ENCODE peak calls at places on chromosomes 13 and 19, in four cellular contexts. V is left ventricle myocardium inferior, P is HepG2, J is HCT116. N is an unnamed sample.
A peak's percentile ranks its signal among the peaks of the same experiment; 100 is the strongest.

GRCh38 chr13:45269204-45269603 is 68.4 kb upstream of the KCTD4 start:
- DNase-seq in P (no peak), V (no peak), J (no peak), N (no peak)

GRCh38 chr13:83065136-83065535 is 817.1 kb downstream of the SLITRK1 start:
- DNase-seq in J (no peak), V (no peak), P (no peak), N (peak; percentile 32)

GRCh38 chr19:7917292-7918061 is 2.7 kb upstream of the SNAPC2 start:
- DNase-seq in J (no peak), V (no peak), P (no peak), N (no peak)

GRCh38 chr13:71605744-71606143 is 261.3 kb downstream of the DACH1 start:
- DNase-seq in V (no peak), P (no peak), J (no peak), N (no peak)

GRCh38 chr13:107807306-107808073 is 407.8 kb downstream of the LIG4 start:
- DNase-seq in P (no peak), J (no peak), V (no peak), N (no peak)

GRCh38 chr19:49921871-49922755 is 6.9 kb upstream of the ATF5 start:
- DNase-seq in J (no peak), P (no peak), V (no peak), N (peak; percentile 60)

GRCh38 chr19:57334191-57334590 is 13.9 kb downstream of the ZNF543 start:
- DNase-seq in J (no peak), V (no peak), P (peak; percentile 29), N (no peak)

GRCh38 chr19:14477417-14478112 is 2.4 kb upstream of the PTGER1 start:
- DNase-seq in J (no peak), V (no peak), P (no peak), N (peak; percentile 68)

GRCh38 chr19:47190167-47190727 is 40.8 kb downstream of the BBC3 start:
- DNase-seq in V (peak; percentile 21), J (peak; percentile 93), P (peak; percentile 96), N (peak; percentile 83)

GRCh38 chr13:80313668-80314278 is 27.2 kb downstream of the SPRY2 start:
- DNase-seq in J (no peak), V (no peak), P (no peak), N (no peak)

GRCh38 chr19:30692517-30692870 is 320.3 kb downstream of the ZNF536 start:
- DNase-seq in P (no peak), V (no peak), J (no peak), N (no peak)

DNA sequence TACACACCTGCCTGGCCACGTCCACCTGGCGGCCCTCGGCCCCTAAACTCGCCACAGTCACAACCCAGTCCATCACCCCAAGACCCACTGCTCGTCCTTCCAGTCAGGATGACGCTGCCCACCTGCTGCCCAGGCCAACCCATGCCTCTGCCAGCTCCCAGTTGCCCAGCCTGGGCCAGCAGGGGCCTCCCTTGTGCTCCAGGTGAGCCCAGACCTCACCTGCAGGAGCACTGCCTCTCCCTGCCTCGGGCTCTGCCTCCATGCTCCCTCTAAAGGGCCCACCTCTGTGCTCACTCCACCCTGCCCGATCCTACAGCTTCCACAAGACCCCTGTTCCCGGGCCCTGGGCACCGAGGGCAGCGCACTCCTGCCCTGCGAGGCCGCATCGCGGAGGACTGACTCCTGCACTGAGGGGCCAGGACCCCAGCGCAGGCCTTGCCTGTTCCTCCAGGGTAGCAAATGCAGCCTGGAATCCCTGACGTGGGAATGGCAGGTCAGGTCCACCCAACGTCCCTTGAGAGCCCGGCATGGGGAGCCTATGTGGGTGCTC is 8.0 kb upstream of the CACTIN start:
- DNase-seq in P (no peak), J (no peak), V (no peak), N (no peak)
- H3K36me3 ChIP-seq in P (no peaks in the 10 kb centered on the region), J (no peaks in the 10 kb centered on the region), V (peaks cover 57% of the 10 kb centered on the region), N (peaks cover 72% of the 10 kb centered on the region)

GRCh38 chr13:41015920-41016319 is 3.2 kb downstream of the ELF1 start:
- DNase-seq in V (no peak), J (no peak), P (no peak), N (no peak)
- H3K4me1 ChIP-seq in V (peaks cover 72% of the 10 kb centered on the region), J (peaks cover 32% of the 10 kb centered on the region), P (peaks cover 82% of the 10 kb centered on the region), N (peaks cover 12% of the 10 kb centered on the region)

GRCh38 chr13:52707375-52707774 is 32.2 kb downstream of the CNMD start:
- DNase-seq in V (no peak), P (no peak), J (no peak), N (no peak)
- H3K27ac ChIP-seq in V (no peak overlapping the region), P (no peak overlapping the region), J (no peak overlapping the region), N (no peak overlapping the region)

GRCh38 chr19:1645299-1645698 is 7.1 kb downstream of the TCF3 start:
- DNase-seq in J (no peak), V (no peak), P (no peak), N (peak; percentile 65)

GRCh38 chr19:1646931-1647663 is 5.3 kb downstream of the TCF3 start:
- DNase-seq in V (no peak), P (no peak), J (no peak), N (no peak)

GRCh38 chr19:1647664-1648155 is 4.7 kb downstream of the TCF3 start:
- DNase-seq in V (no peak), P (no peak), J (no peak), N (no peak)

GRCh38 chr19:1646149-1646930 is 6.1 kb downstream of the TCF3 start:
- DNase-seq in J (no peak), P (no peak), V (no peak), N (peak; percentile 63)

DNA sequence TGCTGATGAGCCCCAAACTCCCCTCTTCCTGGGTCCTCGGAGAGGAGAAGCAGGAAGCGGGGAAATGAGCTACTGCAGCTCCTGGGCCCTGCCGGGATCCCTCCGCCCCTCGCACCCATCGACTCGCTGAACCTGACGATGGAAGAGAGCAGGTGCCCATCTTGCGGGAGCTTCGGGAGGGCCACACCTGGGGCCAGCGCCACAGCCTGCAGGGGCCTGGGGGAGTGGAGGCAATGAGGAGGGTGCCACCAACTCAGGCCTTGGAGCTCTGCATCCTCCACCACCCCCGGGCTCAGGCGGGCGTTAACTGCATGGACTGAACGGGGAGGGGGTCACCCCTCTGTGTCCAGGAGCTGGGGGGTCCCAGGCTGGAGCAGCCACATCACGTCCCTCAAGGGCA is 8.3 kb downstream of the TCF3 start:
- DNase-seq in P (no peak), J (no peak), V (no peak), N (no peak)
- H3K36me3 ChIP-seq in P (peaks cover 5% of the 10 kb centered on the region), J (peaks cover 38% of the 10 kb centered on the region), V (peaks cover 35% of the 10 kb centered on the region), N (peaks cover 73% of the 10 kb centered on the region)

DNA sequence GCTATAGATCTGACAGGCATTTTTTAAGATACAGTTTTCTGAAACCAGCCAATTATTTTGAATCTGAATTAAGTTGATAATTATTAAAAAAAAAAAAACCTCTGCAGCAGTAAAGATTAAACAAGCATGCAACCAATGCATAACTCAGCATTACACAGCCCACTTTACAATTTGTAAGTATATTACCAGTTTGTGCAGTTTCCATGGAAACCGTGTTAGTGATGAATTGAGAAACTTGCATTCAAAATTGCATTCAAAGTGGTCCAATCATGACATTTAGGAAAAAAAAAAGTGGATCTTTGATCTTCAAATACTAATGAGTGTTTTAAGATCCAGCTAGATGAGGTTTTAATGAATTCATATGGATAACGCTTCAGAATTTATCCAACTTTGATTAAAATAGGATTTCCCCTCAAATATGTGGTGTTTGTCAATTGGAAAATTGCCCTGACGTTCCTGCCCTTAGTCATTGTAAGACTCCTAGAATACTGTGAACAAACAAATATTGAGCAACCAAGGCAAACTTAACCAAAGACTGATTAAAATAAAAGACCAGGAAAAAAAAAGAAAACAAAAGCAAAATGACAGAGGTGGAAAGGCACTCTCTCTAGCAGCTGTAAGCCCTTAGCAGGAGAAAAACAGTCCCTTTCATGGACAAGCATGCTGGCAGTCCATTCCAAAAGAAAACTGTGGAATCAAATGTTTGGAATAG is 314.9 kb upstream of the MAB21L1 start:
- DNase-seq in J (no peak), P (no peak), V (no peak), N (no peak)
- H3K4me1 ChIP-seq in J (no peaks in the 10 kb centered on the region), P (no peaks in the 10 kb centered on the region), V (peaks cover 18% of the 10 kb centered on the region), N (no peaks in the 10 kb centered on the region)

GRCh38 chr13:108877300-108877699 is 247.9 kb downstream of the MYO16 start:
- DNase-seq in P (no peak), V (no peak), J (no peak), N (no peak)
- H3K27ac ChIP-seq in P (no peak overlapping the region), V (no peak overlapping the region), J (no peak overlapping the region), N (no peak overlapping the region)

GRCh38 chr19:40723661-40724254 is 6.8 kb downstream of the ITPKC start:
- DNase-seq in J (no peak), V (no peak), P (no peak), N (no peak)
- H3K36me3 ChIP-seq in J (peaks cover 38% of the 10 kb centered on the region), V (peaks cover 64% of the 10 kb centered on the region), P (peaks cover 12% of the 10 kb centered on the region), N (peaks cover 69% of the 10 kb centered on the region)